ENCODE peak calls at places on chromosomes 16 and 17, in ten cellular contexts. W is H1, O is tibial nerve, P is HepG2, M is ovary, U is sigmoid colon, S is upper lobe of left lung, N is A549, R is stomach, T is esophagus muscularis mucosa. L is an unnamed sample.

GRCh38 chr17:8151641-8152111 is 528 bp downstream of the PER1 start:
- DNase-seq in W (no peak), O (peak), P (no peak), M (peak), U (peak), S (peak), N (no peak), R (peak), T (peak), L (peak)

GRCh38 chr16:74936902-74937560 is 47.9 kb downstream of the WDR59 start:
- DNase-seq in W (no peak), O (no peak), P (no peak), M (no peak), U (no peak), S (no peak), N (peak), R (no peak), T (no peak), L (no peak)

GRCh38 chr16:73771196-73771595 is 525.4 kb upstream of the PSMD7 start:
- DNase-seq in W (no peak), O (no peak), P (no peak), M (no peak), U (no peak), S (no peak), N (no peak), R (no peak), T (no peak), L (no peak)

GRCh38 chr16:57807252-57807967 is 5.1 kb upstream of the KIFC3 start:
- DNase-seq in W (no peak), O (no peak), P (no peak), M (peak), U (no peak), S (no peak), N (peak), R (no peak), T (no peak), L (no peak)

GRCh38 chr16:51701025-51701424 is 550.0 kb upstream of the SALL1 start:
- DNase-seq in W (no peak), O (no peak), P (no peak), M (no peak), U (no peak), S (no peak), N (no peak), R (no peak), T (no peak), L (no peak)

GRCh38 chr16:89569506-89570341 is 5.8 kb upstream of the CPNE7 start:
- DNase-seq in W (no peak), O (no peak), P (no peak), M (no peak), U (no peak), S (no peak), N (no peak), R (no peak), T (no peak), L (no peak)

GRCh38 chr16:79312502-79312901 is 288.0 kb downstream of the MAF start:
- DNase-seq in W (no peak), O (no peak), P (no peak), M (no peak), U (no peak), S (no peak), N (no peak), R (no peak), T (no peak), L (no peak)

GRCh38 chr17:49996495-49997255 is 1.7 kb upstream of the DLX3 start:
- DNase-seq in W (peak), O (peak), P (no peak), M (peak), U (no peak), S (peak), N (peak), R (peak), T (no peak), L (peak)

GRCh38 chr16:739560-740458 is 988 bp downstream of the CIAO3 start:
- DNase-seq in W (no peak), O (no peak), P (peak), M (no peak), U (no peak), S (peak), N (no peak), R (no peak), T (no peak), L (no peak)

GRCh38 chr17:78137392-78138203 is 7.0 kb downstream of the TMC8 start:
- DNase-seq in W (peak), O (no peak), P (no peak), M (no peak), U (no peak), S (peak), N (peak), R (no peak), T (no peak), L (peak)

GRCh38 chr16:85610059-85610445 is 3.1 kb upstream of the GSE1 start:
- DNase-seq in W (no peak), O (no peak), P (no peak), M (no peak), U (no peak), S (no peak), N (no peak), R (peak), T (no peak), L (peak)

GRCh38 chr17:40490289-40490853 is 11.1 kb downstream of the TNS4 start:
- DNase-seq in W (peak), O (peak), P (no peak), M (peak), U (peak), S (no peak), N (peak), R (no peak), T (no peak), L (peak)

GRCh38 chr17:11239379-11239970 is 1.5 kb upstream of the SHISA6 start:
- DNase-seq in W (no peak), O (no peak), P (no peak), M (no peak), U (no peak), S (no peak), N (no peak), R (no peak), T (no peak), L (no peak)

GRCh38 chr17:40515011-40515410 is 13.6 kb upstream of the TNS4 start:
- DNase-seq in W (no peak), O (no peak), P (no peak), M (no peak), U (peak), S (no peak), N (no peak), R (no peak), T (no peak), L (no peak)

GRCh38 chr17:14201087-14201486 is 35.6 kb downstream of the CDRT15 start:
- DNase-seq in W (no peak), O (no peak), P (no peak), M (no peak), U (no peak), S (no peak), N (no peak), R (no peak), T (no peak), L (peak)

GRCh38 chr17:35865412-35866355 is 3.0 kb downstream of the HEATR9 start:
- DNase-seq in W (no peak), O (no peak), P (peak), M (no peak), U (no peak), S (no peak), N (no peak), R (no peak), T (no peak), L (no peak)

GRCh38 chr17:70913086-70913485 is 743.8 kb downstream of the KCNJ2 start:
- DNase-seq in W (no peak), O (no peak), P (no peak), M (no peak), U (no peak), S (no peak), N (no peak), R (no peak), T (no peak), L (no peak)

GRCh38 chr17:55346658-55347057 is 75.0 kb downstream of the MMD start:
- DNase-seq in W (no peak), O (no peak), P (no peak), M (no peak), U (no peak), S (no peak), N (no peak), R (no peak), T (peak), L (no peak)

GRCh38 chr16:77993586-77993985 is 28.8 kb upstream of the CLEC3A start:
- DNase-seq in W (no peak), O (no peak), P (no peak), M (no peak), U (no peak), S (no peak), N (no peak), R (no peak), T (no peak), L (no peak)

GRCh38 chr16:15644306-15644961 is 1.5 kb upstream of the MARF1 start:
- DNase-seq in W (no peak), O (no peak), P (peak), M (no peak), U (no peak), S (no peak), N (peak), R (no peak), T (no peak), L (peak)

GRCh38 chr16:67910162-67910561 is 17.1 kb downstream of the PSKH1 start:
- DNase-seq in W (no peak), O (no peak), P (no peak), M (no peak), U (no peak), S (no peak), N (no peak), R (no peak), T (no peak), L (no peak)

GRCh38 chr17:79960788-79961522 is 74.7 kb downstream of the TBC1D16 start:
- DNase-seq in W (no peak), O (no peak), P (no peak), M (no peak), U (no peak), S (no peak), N (peak), R (no peak), T (no peak), L (no peak)

GRCh38 chr17:59366773-59367656 is 35.6 kb downstream of the YPEL2 start:
- DNase-seq in W (no peak), O (no peak), P (peak), M (peak), U (peak), S (no peak), N (no peak), R (peak), T (no peak), L (peak)

GRCh38 chr17:16002708-16003265 is 3.2 kb downstream of the TTC19 start:
- DNase-seq in W (no peak), O (no peak), P (no peak), M (no peak), U (no peak), S (no peak), N (no peak), R (no peak), T (no peak), L (no peak)
- TF ChIP-seq EP300 in W (no peak), O (no peak), P (no peak), M (no peak), U (no peak), S (no peak), N (no peak), R (no peak), T (no peak), L (no peak)

GRCh38 chr16:31700530-31701388 is 172.8 kb upstream of the ZNF267 start:
- DNase-seq in W (peak), O (peak), P (peak), M (peak), U (peak), S (peak), N (peak), R (peak), T (peak), L (peak)
- TF ChIP-seq POLR2A in W (no peak), O (no peak), P (peak), M (no peak), U (no peak), S (no peak), N (peak), R (no peak), T (no peak), L (peak)

DNA sequence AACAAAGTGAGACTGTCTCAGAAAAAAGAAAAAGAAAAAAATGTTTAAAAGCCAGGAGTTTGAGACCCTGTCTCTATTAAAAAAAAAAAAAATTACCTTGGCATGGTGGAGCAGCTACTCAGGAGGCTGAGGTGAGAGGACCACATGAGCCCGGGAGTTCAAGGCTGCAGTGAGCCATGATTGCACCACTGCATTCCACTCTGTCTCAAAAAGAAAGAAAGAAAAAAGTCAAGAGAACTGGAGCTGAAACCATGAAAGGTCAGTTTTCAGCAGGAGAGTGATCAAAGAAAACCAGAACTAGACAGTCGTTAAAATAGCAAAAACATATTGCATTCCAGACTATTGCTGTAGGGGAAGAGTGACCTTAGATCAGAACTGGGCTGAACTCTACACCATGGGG is 8.8 kb downstream of the QPRT start:
- DNase-seq in W (no peak), O (no peak), P (peak), M (no peak), U (no peak), S (no peak), N (no peak), R (no peak), T (no peak), L (no peak)
- H3K4me3 ChIP-seq in W (peak), O (no peak), P (no peak), M (no peak), U (no peak), S (no peak), N (no peak), R (no peak), T (no peak), L (no peak)

GRCh38 chr16:3655030-3655790 is 719 bp downstream of the DNASE1 start:
- DNase-seq in W (no peak), O (no peak), P (no peak), M (no peak), U (peak), S (no peak), N (no peak), R (no peak), T (no peak), L (no peak)

GRCh38 chr16:3655791-3656490 is 1.4 kb downstream of the DNASE1 start:
- DNase-seq in W (no peak), O (no peak), P (no peak), M (no peak), U (peak), S (no peak), N (no peak), R (no peak), T (no peak), L (no peak)

GRCh38 chr16:3654249-3654991 is at the start of gene DNASE1:
- DNase-seq in W (peak), O (peak), P (peak), M (peak), U (peak), S (no peak), N (peak), R (peak), T (no peak), L (peak)

GRCh38 chr16:3659200-3659599 is 4.7 kb downstream of the DNASE1 start:
- DNase-seq in W (no peak), O (no peak), P (no peak), M (no peak), U (peak), S (no peak), N (no peak), R (no peak), T (no peak), L (no peak)

DNA sequence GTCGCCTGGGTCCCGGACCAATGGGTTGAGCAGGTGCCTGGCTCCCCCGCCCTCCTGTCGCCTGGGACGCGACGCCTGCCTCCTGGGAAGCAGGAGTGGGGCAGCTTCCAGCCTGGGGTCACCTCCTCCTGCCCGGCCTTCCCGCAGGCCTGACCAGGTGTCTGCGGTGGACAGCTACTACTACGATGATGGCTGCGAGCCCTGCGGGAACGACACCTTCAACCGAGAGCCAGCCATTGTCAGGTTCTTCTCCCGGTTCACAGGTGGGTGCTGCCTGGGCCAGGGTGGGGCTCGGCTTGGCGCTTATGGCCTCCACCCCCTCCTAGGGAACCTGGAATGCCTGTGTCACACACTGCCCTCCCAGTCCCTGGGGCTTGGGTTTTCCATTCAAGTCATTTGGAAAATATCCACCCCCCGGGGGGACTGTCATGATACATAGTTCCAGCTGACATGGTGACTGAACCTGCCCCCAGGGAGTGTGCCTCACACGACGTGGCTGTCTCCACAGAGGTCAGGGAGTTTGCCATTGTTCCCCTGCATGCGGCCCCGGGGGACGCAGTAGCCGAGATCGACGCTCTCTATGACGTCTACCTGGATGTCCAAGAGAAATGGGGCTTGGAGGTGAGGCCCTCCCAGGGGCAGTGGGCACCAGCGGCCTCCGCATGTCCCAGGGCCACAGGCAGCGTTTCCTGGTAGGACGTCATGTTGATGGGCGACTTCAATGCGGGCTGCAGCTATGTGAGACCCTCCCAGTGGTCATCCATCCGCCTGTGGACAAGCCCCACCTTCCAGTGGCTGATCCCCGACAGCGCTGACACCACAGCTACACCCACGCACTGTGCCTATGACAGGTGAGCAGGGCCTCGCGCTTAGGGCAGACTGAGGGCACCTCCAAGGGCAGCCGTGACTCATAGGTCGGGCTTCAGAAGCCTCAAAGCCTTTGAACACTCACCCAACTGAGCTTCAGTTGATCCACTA is 2.3 kb downstream of the DNASE1 start:
- DNase-seq in W (no peak), O (no peak), P (no peak), M (peak), U (peak), S (no peak), N (no peak), R (no peak), T (no peak), L (no peak)
- TF ChIP-seq EP300 in W (no peak), O (no peak), P (no peak), M (no peak), U (no peak), S (no peak), N (no peak), R (no peak), T (no peak), L (no peak)

GRCh38 chr16:31063495-31063842 is 10.6 kb downstream of the ZNF668 start:
- DNase-seq in W (no peak), O (no peak), P (no peak), M (no peak), U (no peak), S (no peak), N (no peak), R (no peak), T (no peak), L (no peak)

GRCh38 chr16:31063843-31064611 is 10.0 kb downstream of the ZNF668 start:
- DNase-seq in W (no peak), O (no peak), P (no peak), M (no peak), U (no peak), S (peak), N (no peak), R (no peak), T (no peak), L (no peak)

GRCh38 chr16:31061813-31062440 is 12.1 kb downstream of the ZNF668 start:
- DNase-seq in W (no peak), O (no peak), P (no peak), M (no peak), U (no peak), S (no peak), N (no peak), R (no peak), T (no peak), L (no peak)

GRCh38 chr16:31067342-31067741 is 6.7 kb downstream of the ZNF668 start:
- DNase-seq in W (no peak), O (no peak), P (no peak), M (no peak), U (no peak), S (no peak), N (no peak), R (no peak), T (no peak), L (no peak)

GRCh38 chr16:31064882-31065461 is 9.1 kb downstream of the ZNF668 start:
- DNase-seq in W (no peak), O (peak), P (no peak), M (no peak), U (peak), S (no peak), N (peak), R (no peak), T (no peak), L (no peak)
- TF ChIP-seq POLR2A in W (no peak), O (no peak), P (no peak), M (no peak), U (no peak), S (no peak), N (no peak), R (no peak), T (no peak), L (no peak)

GRCh38 chr17:7027335-7027734 is 4.5 kb downstream of the BCL6B start:
- DNase-seq in W (no peak), O (no peak), P (no peak), M (no peak), U (no peak), S (peak), N (no peak), R (no peak), T (no peak), L (no peak)

GRCh38 chr17:7026471-7027115 is 3.7 kb downstream of the BCL6B start:
- DNase-seq in W (no peak), O (no peak), P (no peak), M (no peak), U (no peak), S (no peak), N (no peak), R (no peak), T (no peak), L (no peak)

GRCh38 chr17:7025240-7025639 is 2.4 kb downstream of the BCL6B start:
- DNase-seq in W (no peak), O (no peak), P (no peak), M (no peak), U (no peak), S (no peak), N (no peak), R (no peak), T (no peak), L (no peak)

GRCh38 chr17:7029096-7029495 is 6.2 kb downstream of the BCL6B start:
- DNase-seq in W (no peak), O (no peak), P (no peak), M (no peak), U (no peak), S (no peak), N (no peak), R (no peak), T (no peak), L (no peak)

DNA sequence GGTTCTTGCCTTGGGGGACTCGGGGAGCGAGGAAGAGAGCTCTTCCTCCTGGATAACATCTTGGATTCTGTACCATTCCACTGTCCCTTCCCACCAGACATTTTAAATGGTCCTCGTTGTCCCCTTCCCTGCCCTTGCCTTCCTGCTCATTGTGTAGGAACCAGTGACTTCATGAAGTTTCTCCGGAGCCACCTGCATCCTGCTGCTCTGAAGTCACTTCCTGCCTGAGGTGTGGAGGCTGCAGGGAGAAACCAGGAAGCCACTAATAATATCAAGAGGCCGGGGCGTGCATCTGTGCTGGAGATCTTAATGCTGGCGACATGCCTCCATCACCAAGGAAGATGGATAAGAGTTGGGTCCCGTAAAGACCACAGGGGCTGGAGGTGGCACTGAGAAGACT is 6.2 kb upstream of the SLC16A13 start:
- DNase-seq in W (no peak), O (no peak), P (no peak), M (peak), U (no peak), S (no peak), N (no peak), R (no peak), T (no peak), L (peak)
- H3K4me3 ChIP-seq in W (no peak), O (no peak), P (no peak), M (no peak), U (no peak), S (no peak), N (no peak), R (no peak), T (no peak), L (no peak)

L was measured in transverse colon.